ENCODE peak calls at places on chromosomes 1 and 21, in four cellular contexts. H is K562, T is GM12878, L is H1. O is an unnamed sample.
A peak's percentile ranks its signal among the peaks of the same experiment; 100 is the strongest.

GRCh38 chr1:193270996-193271395 is 84.6 kb upstream of the B3GALT2 start:
- DNase-seq in H (no peak), T (peak; percentile 35), L (no peak), O (no peak)

GRCh38 chr1:182357177-182357576 is 34.4 kb downstream of the GLUL start:
- DNase-seq in H (no peak), T (no peak), L (no peak), O (no peak)

GRCh38 chr21:14308234-14308633 is 74.7 kb downstream of the HSPA13 start:
- DNase-seq in H (no peak), T (no peak), L (no peak), O (no peak)

GRCh38 chr21:41673596-41674335 is 93.1 kb downstream of the RIPK4 start:
- DNase-seq in H (no peak), T (no peak), L (no peak), O (no peak)

GRCh38 chr1:66022904-66023620 is 230.4 kb downstream of the PDE4B start:
- DNase-seq in H (no peak), T (no peak), L (no peak), O (no peak)

GRCh38 chr1:44000266-44000665 is 8.9 kb downstream of the CCDC24 start:
- DNase-seq in H (no peak), T (no peak), L (no peak), O (no peak)

GRCh38 chr1:230834292-230834691 is 34.0 kb downstream of the C1orf198 start:
- DNase-seq in H (no peak), T (no peak), L (peak; percentile 19), O (no peak)

GRCh38 chr1:114979278-114979891 is 50.2 kb upstream of the TSHB start:
- DNase-seq in H (peak; percentile 64), T (peak; percentile 13), L (peak; percentile 81), O (peak; percentile 46)

GRCh38 chr1:23585321-23586022 is 26.2 kb upstream of the ID3 start:
- DNase-seq in H (no peak), T (no peak), L (no peak), O (no peak)

GRCh38 chr1:153355445-153356071 is 2.1 kb upstream of the S100A9 start:
- DNase-seq in H (peak; percentile 71), T (no peak), L (peak; percentile 67), O (peak; percentile 46)

GRCh38 chr1:9320520-9321479 is 28.1 kb downstream of the SPSB1 start:
- DNase-seq in H (no peak), T (no peak), L (no peak), O (no peak)

GRCh38 chr1:61452354-61452990 is 272.5 kb downstream of the TM2D1 start:
- DNase-seq in H (no peak), T (no peak), L (no peak), O (no peak)

GRCh38 chr1:148166558-148167492 is 14.7 kb upstream of the NBPF11 start:
- DNase-seq in H (peak; percentile 11), T (no peak), L (no peak), O (no peak)

GRCh38 chr1:8580566-8580965 is 236.9 kb downstream of the RERE start:
- DNase-seq in H (no peak), T (no peak), L (no peak), O (no peak)

GRCh38 chr1:244239261-244239770 is 188.2 kb downstream of the ZBTB18 start:
- DNase-seq in H (no peak), T (peak; percentile 16), L (no peak), O (no peak)

GRCh38 chr1:182664281-182664680 is 20.1 kb downstream of the RGS8 start:
- DNase-seq in H (no peak), T (no peak), L (no peak), O (no peak)

GRCh38 chr1:38488162-38488898 is 371.2 kb downstream of the RRAGC start:
- DNase-seq in H (no peak), T (no peak), L (peak; percentile 10), O (no peak)

GRCh38 chr1:119227446-119227845 is 87.0 kb upstream of the WARS2 start:
- DNase-seq in H (peak; percentile 4), T (no peak), L (no peak), O (no peak)

GRCh38 chr1:87115317-87115885 is 201.0 kb downstream of the HS2ST1 start:
- DNase-seq in H (no peak), T (no peak), L (no peak), O (no peak)

GRCh38 chr1:85460555-85461088 is 4.3 kb downstream of the DDAH1 start:
- DNase-seq in H (no peak), T (no peak), L (no peak), O (no peak)

GRCh38 chr1:209400351-209401220 is 182.9 kb upstream of the CAMK1G start:
- DNase-seq in H (no peak), T (no peak), L (no peak), O (no peak)

GRCh38 chr1:55095095-55095494 is 55.7 kb downstream of the PCSK9 start:
- DNase-seq in H (no peak), T (no peak), L (no peak), O (no peak)

GRCh38 chr1:206635983-206636354 is 633 bp downstream of the DYRK3 start:
- DNase-seq in H (peak; percentile 55), T (no peak), L (no peak), O (no peak)

GRCh38 chr1:209866201-209866600 is 38.4 kb downstream of the UTP25 start:
- DNase-seq in H (no peak), T (no peak), L (no peak), O (no peak)

GRCh38 chr1:183180213-183180612 is 5.9 kb upstream of the LAMC2 start:
- DNase-seq in H (no peak), T (peak; percentile 36), L (no peak), O (no peak)

GRCh38 chr1:214317300-214317699 is 36.3 kb downstream of the SMYD2 start:
- DNase-seq in H (no peak), T (no peak), L (peak; percentile 58), O (no peak)

GRCh38 chr1:93708734-93709481 is 27.3 kb upstream of the BCAR3 start:
- DNase-seq in H (no peak), T (no peak), L (no peak), O (no peak)

GRCh38 chr1:222817529-222817928 is 2.7 kb downstream of the DISP1 start:
- DNase-seq in H (no peak), T (no peak), L (no peak), O (peak; percentile 88)

GRCh38 chr1:232991238-232991637 is 40.8 kb downstream of the NTPCR start:
- DNase-seq in H (no peak), T (no peak), L (no peak), O (no peak)

GRCh38 chr1:232016636-232017035 is 390.0 kb downstream of the DISC1 start:
- DNase-seq in H (no peak), T (no peak), L (no peak), O (no peak)

DNA sequence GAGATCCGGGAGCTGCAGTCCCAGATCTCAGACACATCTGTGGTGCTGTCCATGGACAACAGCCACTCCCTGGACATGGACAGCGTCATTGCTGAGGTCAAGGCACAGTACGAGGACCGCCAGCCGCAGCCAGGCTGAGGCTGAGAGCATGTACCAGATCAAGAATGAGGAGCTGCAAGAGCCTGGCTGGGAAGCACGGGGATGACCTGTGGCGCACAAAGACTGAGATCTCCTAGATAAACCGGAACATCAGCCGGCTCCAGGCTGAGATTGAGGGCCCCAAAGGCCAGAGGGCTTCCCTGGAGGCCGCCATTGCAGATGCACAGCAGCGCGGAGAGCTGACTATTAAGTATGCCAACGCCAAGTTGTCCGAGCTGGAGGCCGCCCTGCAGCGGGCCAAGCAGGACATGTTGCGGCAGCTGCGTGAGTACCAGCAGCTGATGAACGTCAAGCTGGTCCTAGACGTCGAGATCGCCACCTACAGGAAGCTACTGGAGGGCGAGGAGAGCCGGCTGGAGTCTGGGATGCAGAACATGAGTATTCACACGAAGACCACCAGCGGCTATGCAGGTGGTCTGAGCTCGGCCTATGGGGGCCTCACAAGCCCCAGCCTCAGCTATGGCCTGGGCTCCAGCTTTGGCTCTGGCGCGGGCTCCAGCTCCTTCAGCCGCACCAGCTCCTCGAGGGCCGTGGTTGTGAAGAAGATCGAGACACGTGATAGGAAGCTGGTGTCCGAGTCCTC is 25.5 kb downstream of the ETV3L start:
- DNase-seq in H (peak; percentile 83), T (no peak), L (peak; percentile 84), O (peak; percentile 41)
- H3K9ac ChIP-seq in H (no peak overlapping the region), T (no peak overlapping the region), L (no peak overlapping the region), O (no peak overlapping the region)

DNA sequence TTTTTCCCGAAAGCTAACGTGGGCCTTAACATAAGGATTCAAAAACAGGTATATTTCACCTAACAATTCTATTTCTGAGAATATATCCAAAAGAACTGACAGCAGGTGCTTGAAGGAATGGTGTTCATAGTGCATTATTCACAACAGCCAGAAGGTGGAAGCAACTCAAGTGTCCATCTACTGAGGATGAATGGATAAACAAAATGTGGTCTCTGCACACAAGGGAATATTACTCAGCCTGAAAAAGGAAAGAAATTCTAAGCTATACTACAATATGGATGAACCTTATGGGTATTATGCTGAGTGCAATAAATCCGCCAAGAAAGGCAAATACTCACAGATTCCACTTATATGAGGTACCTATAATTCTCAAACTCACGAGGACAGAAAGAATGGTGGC is 6.1 kb upstream of the RIPPLY3 start:
- DNase-seq in H (no peak), T (no peak), L (no peak), O (peak; percentile 19)
- TF ChIP-seq EGR1 in H (no peak), T (no peak), L (no peak), O (no peak)

DNA sequence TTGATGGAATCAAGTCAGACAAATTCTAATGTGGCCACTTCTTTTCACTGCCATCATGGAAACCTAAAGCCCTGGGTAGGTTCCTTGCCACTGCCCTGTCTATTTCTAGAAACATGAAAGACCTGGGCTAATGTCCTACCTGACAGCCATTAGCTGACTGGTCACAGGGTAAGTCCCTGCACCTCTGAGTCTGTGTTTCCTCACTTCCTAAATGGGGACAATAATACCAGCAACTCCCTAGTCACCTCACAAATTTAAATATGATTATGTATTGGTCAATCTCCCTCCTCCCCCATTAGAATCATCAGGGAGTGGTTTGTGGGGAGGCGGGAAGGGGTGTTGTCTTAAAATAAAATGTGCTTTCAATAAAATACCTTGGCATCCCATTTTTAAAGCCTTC is 2.2 kb downstream of the CREG1 start:
- DNase-seq in H (peak; percentile 62), T (no peak), L (no peak), O (no peak)
- H3K4me1 ChIP-seq in H (peaks cover 56% of the 10 kb centered on the region), T (peaks cover 9% of the 10 kb centered on the region), L (no peaks in the 10 kb centered on the region), O (peaks cover 12% of the 10 kb centered on the region)

GRCh38 chr1:26677306-26678115 is 18.3 kb upstream of the ARID1A start:
- DNase-seq in H (peak; percentile 87), T (peak; percentile 87), L (peak; percentile 58), O (peak; percentile 94)
- H3K9ac ChIP-seq in H (no peak overlapping the region), T (peak overlapping the region; percentile 25), L (no peak overlapping the region), O (peak overlapping the region; percentile 34)

GRCh38 chr1:25042331-25042730 is 112.3 kb upstream of the RUNX3 start:
- DNase-seq in H (no peak), T (no peak), L (no peak), O (no peak)
- TF ChIP-seq EGR1 in H (no peak), T (no peak), L (no peak), O (no peak)